ENCODE peak calls at places on chromosomes 5 and 9, in ten cellular contexts. One of them, this sample, is unnamed. For H3K36me3, the result is how much of the 10 kb centered on the place peaks cover.

GRCh38 chr9:38263534-38263933 is 129.0 kb upstream of the ALDH1B1 start:
- DNase-seq in astrocyte: peak
- DNase-seq in psoas muscle: no peak
- DNase-seq in aorta: no peak
- DNase-seq in GM06990: no peak
- DNase-seq in CD4-positive, alpha-beta memory T cell: no peak
- DNase-seq in mesenchymal stem cell: peak
- DNase-seq in ascending aorta: no peak
- DNase-seq in adrenal gland: no peak
- DNase-seq in Karpas-422: peak
- DNase-seq in this sample: no peak

GRCh38 chr5:119171686-119172085 is 100.8 kb downstream of the DMXL1 start:
- DNase-seq in astrocyte: no peak
- DNase-seq in psoas muscle: no peak
- DNase-seq in aorta: no peak
- DNase-seq in GM06990: no peak
- DNase-seq in CD4-positive, alpha-beta memory T cell: no peak
- DNase-seq in mesenchymal stem cell: no peak
- DNase-seq in ascending aorta: no peak
- DNase-seq in adrenal gland: no peak
- DNase-seq in Karpas-422: no peak
- DNase-seq in this sample: no peak

GRCh38 chr5:138936225-138936967 is 61.3 kb upstream of the LRRTM2 start:
- DNase-seq in astrocyte: no peak
- DNase-seq in psoas muscle: no peak
- DNase-seq in aorta: no peak
- DNase-seq in GM06990: no peak
- DNase-seq in CD4-positive, alpha-beta memory T cell: no peak
- DNase-seq in mesenchymal stem cell: no peak
- DNase-seq in ascending aorta: peak
- DNase-seq in adrenal gland: no peak
- DNase-seq in Karpas-422: no peak
- DNase-seq in this sample: no peak

GRCh38 chr5:61313960-61314681 is 17.9 kb upstream of the ZSWIM6 start:
- DNase-seq in astrocyte: peak
- DNase-seq in psoas muscle: no peak
- DNase-seq in aorta: peak
- DNase-seq in GM06990: no peak
- DNase-seq in CD4-positive, alpha-beta memory T cell: no peak
- DNase-seq in mesenchymal stem cell: peak
- DNase-seq in ascending aorta: peak
- DNase-seq in adrenal gland: no peak
- DNase-seq in Karpas-422: no peak
- DNase-seq in this sample: peak

GRCh38 chr5:155826947-155827815 is 499.8 kb upstream of the SGCD start:
- DNase-seq in astrocyte: no peak
- DNase-seq in psoas muscle: no peak
- DNase-seq in aorta: no peak
- DNase-seq in GM06990: no peak
- DNase-seq in CD4-positive, alpha-beta memory T cell: no peak
- DNase-seq in mesenchymal stem cell: no peak
- DNase-seq in ascending aorta: no peak
- DNase-seq in adrenal gland: no peak
- DNase-seq in Karpas-422: peak
- DNase-seq in this sample: no peak

GRCh38 chr5:84986688-84987087 is 602.0 kb upstream of the EDIL3 start:
- DNase-seq in astrocyte: no peak
- DNase-seq in psoas muscle: no peak
- DNase-seq in aorta: no peak
- DNase-seq in GM06990: no peak
- DNase-seq in CD4-positive, alpha-beta memory T cell: no peak
- DNase-seq in mesenchymal stem cell: no peak
- DNase-seq in ascending aorta: no peak
- DNase-seq in adrenal gland: no peak
- DNase-seq in Karpas-422: no peak
- DNase-seq in this sample: no peak

GRCh38 chr9:95053611-95054440 is 263.7 kb downstream of the FANCC start:
- DNase-seq in astrocyte: no peak
- DNase-seq in psoas muscle: no peak
- DNase-seq in aorta: no peak
- DNase-seq in GM06990: no peak
- DNase-seq in CD4-positive, alpha-beta memory T cell: no peak
- DNase-seq in mesenchymal stem cell: peak
- DNase-seq in ascending aorta: no peak
- DNase-seq in adrenal gland: no peak
- DNase-seq in Karpas-422: no peak
- DNase-seq in this sample: no peak

GRCh38 chr5:64680289-64680688 is 10.0 kb upstream of the SHISAL2B start:
- DNase-seq in astrocyte: no peak
- DNase-seq in psoas muscle: no peak
- DNase-seq in aorta: no peak
- DNase-seq in GM06990: no peak
- DNase-seq in CD4-positive, alpha-beta memory T cell: no peak
- DNase-seq in mesenchymal stem cell: peak
- DNase-seq in ascending aorta: no peak
- DNase-seq in adrenal gland: no peak
- DNase-seq in Karpas-422: no peak
- DNase-seq in this sample: peak

GRCh38 chr9:89466451-89467277 is 31.2 kb downstream of the SEMA4D start:
- DNase-seq in astrocyte: no peak
- DNase-seq in psoas muscle: no peak
- DNase-seq in aorta: no peak
- DNase-seq in GM06990: peak
- DNase-seq in CD4-positive, alpha-beta memory T cell: no peak
- DNase-seq in mesenchymal stem cell: no peak
- DNase-seq in ascending aorta: no peak
- DNase-seq in adrenal gland: no peak
- DNase-seq in Karpas-422: no peak
- DNase-seq in this sample: no peak

GRCh38 chr5:43367453-43367852 is 44.7 kb downstream of the CCL28 start:
- DNase-seq in astrocyte: no peak
- DNase-seq in psoas muscle: no peak
- DNase-seq in aorta: no peak
- DNase-seq in GM06990: no peak
- DNase-seq in CD4-positive, alpha-beta memory T cell: no peak
- DNase-seq in mesenchymal stem cell: no peak
- DNase-seq in ascending aorta: no peak
- DNase-seq in adrenal gland: no peak
- DNase-seq in Karpas-422: peak
- DNase-seq in this sample: no peak

GRCh38 chr9:118529210-118529609 is 825.0 kb downstream of the TLR4 start:
- DNase-seq in astrocyte: peak
- DNase-seq in psoas muscle: no peak
- DNase-seq in aorta: no peak
- DNase-seq in GM06990: no peak
- DNase-seq in CD4-positive, alpha-beta memory T cell: no peak
- DNase-seq in mesenchymal stem cell: peak
- DNase-seq in ascending aorta: no peak
- DNase-seq in adrenal gland: no peak
- DNase-seq in Karpas-422: no peak
- DNase-seq in this sample: no peak

GRCh38 chr5:113034182-113034773 is 57.7 kb downstream of the DCP2 start:
- DNase-seq in astrocyte: peak
- DNase-seq in psoas muscle: no peak
- DNase-seq in aorta: no peak
- DNase-seq in GM06990: no peak
- DNase-seq in CD4-positive, alpha-beta memory T cell: no peak
- DNase-seq in mesenchymal stem cell: peak
- DNase-seq in ascending aorta: no peak
- DNase-seq in adrenal gland: no peak
- DNase-seq in Karpas-422: no peak
- DNase-seq in this sample: no peak

GRCh38 chr5:52981507-52981906 is 7.6 kb upstream of the ITGA2 start:
- DNase-seq in astrocyte: no peak
- DNase-seq in psoas muscle: no peak
- DNase-seq in aorta: no peak
- DNase-seq in GM06990: no peak
- DNase-seq in CD4-positive, alpha-beta memory T cell: no peak
- DNase-seq in mesenchymal stem cell: no peak
- DNase-seq in ascending aorta: no peak
- DNase-seq in adrenal gland: no peak
- DNase-seq in Karpas-422: no peak
- DNase-seq in this sample: no peak

GRCh38 chr5:151205411-151205810 is 18.5 kb downstream of the CCDC69 start:
- DNase-seq in astrocyte: no peak
- DNase-seq in psoas muscle: no peak
- DNase-seq in aorta: no peak
- DNase-seq in GM06990: no peak
- DNase-seq in CD4-positive, alpha-beta memory T cell: no peak
- DNase-seq in mesenchymal stem cell: no peak
- DNase-seq in ascending aorta: peak
- DNase-seq in adrenal gland: peak
- DNase-seq in Karpas-422: peak
- DNase-seq in this sample: no peak

GRCh38 chr5:1325870-1326546 is 18.9 kb downstream of the CLPTM1L start:
- DNase-seq in astrocyte: no peak
- DNase-seq in psoas muscle: no peak
- DNase-seq in aorta: peak
- DNase-seq in GM06990: no peak
- DNase-seq in CD4-positive, alpha-beta memory T cell: no peak
- DNase-seq in mesenchymal stem cell: peak
- DNase-seq in ascending aorta: peak
- DNase-seq in adrenal gland: no peak
- DNase-seq in Karpas-422: no peak
- DNase-seq in this sample: no peak

GRCh38 chr9:87285183-87285582 is 212.5 kb upstream of the DAPK1 start:
- DNase-seq in astrocyte: peak
- DNase-seq in psoas muscle: no peak
- DNase-seq in aorta: no peak
- DNase-seq in GM06990: no peak
- DNase-seq in CD4-positive, alpha-beta memory T cell: no peak
- DNase-seq in mesenchymal stem cell: peak
- DNase-seq in ascending aorta: no peak
- DNase-seq in adrenal gland: no peak
- DNase-seq in Karpas-422: no peak
- DNase-seq in this sample: peak

GRCh38 chr5:78008356-78008967 is 232.3 kb upstream of the TBCA start:
- DNase-seq in astrocyte: peak
- DNase-seq in psoas muscle: no peak
- DNase-seq in aorta: no peak
- DNase-seq in GM06990: peak
- DNase-seq in CD4-positive, alpha-beta memory T cell: peak
- DNase-seq in mesenchymal stem cell: peak
- DNase-seq in ascending aorta: no peak
- DNase-seq in adrenal gland: peak
- DNase-seq in Karpas-422: peak
- DNase-seq in this sample: peak

GRCh38 chr5:113505181-113505580 is 8.3 kb upstream of the YTHDC2 start:
- DNase-seq in astrocyte: peak
- DNase-seq in psoas muscle: no peak
- DNase-seq in aorta: no peak
- DNase-seq in GM06990: no peak
- DNase-seq in CD4-positive, alpha-beta memory T cell: no peak
- DNase-seq in mesenchymal stem cell: peak
- DNase-seq in ascending aorta: no peak
- DNase-seq in adrenal gland: no peak
- DNase-seq in Karpas-422: no peak
- DNase-seq in this sample: no peak

GRCh38 chr9:77462066-77462465 is 186.1 kb downstream of the GNA14 start:
- DNase-seq in astrocyte: no peak
- DNase-seq in psoas muscle: no peak
- DNase-seq in aorta: no peak
- DNase-seq in GM06990: no peak
- DNase-seq in CD4-positive, alpha-beta memory T cell: no peak
- DNase-seq in mesenchymal stem cell: no peak
- DNase-seq in ascending aorta: no peak
- DNase-seq in adrenal gland: no peak
- DNase-seq in Karpas-422: no peak
- DNase-seq in this sample: no peak

GRCh38 chr9:130862747-130863146 is 27.7 kb downstream of the ABL1 start:
- DNase-seq in astrocyte: no peak
- DNase-seq in psoas muscle: no peak
- DNase-seq in aorta: peak
- DNase-seq in GM06990: no peak
- DNase-seq in CD4-positive, alpha-beta memory T cell: no peak
- DNase-seq in mesenchymal stem cell: no peak
- DNase-seq in ascending aorta: no peak
- DNase-seq in adrenal gland: no peak
- DNase-seq in Karpas-422: no peak
- DNase-seq in this sample: no peak
- H3K36me3 ChIP-seq in astrocyte: under half
- H3K36me3 ChIP-seq in psoas muscle: under half
- H3K36me3 ChIP-seq in aorta: under half
- H3K36me3 ChIP-seq in GM06990: under half
- H3K36me3 ChIP-seq in CD4-positive, alpha-beta memory T cell: under half
- H3K36me3 ChIP-seq in mesenchymal stem cell: half or more
- H3K36me3 ChIP-seq in ascending aorta: under half
- H3K36me3 ChIP-seq in adrenal gland: under half
- H3K36me3 ChIP-seq in Karpas-422: under half
- H3K36me3 ChIP-seq in this sample: under half

DNA sequence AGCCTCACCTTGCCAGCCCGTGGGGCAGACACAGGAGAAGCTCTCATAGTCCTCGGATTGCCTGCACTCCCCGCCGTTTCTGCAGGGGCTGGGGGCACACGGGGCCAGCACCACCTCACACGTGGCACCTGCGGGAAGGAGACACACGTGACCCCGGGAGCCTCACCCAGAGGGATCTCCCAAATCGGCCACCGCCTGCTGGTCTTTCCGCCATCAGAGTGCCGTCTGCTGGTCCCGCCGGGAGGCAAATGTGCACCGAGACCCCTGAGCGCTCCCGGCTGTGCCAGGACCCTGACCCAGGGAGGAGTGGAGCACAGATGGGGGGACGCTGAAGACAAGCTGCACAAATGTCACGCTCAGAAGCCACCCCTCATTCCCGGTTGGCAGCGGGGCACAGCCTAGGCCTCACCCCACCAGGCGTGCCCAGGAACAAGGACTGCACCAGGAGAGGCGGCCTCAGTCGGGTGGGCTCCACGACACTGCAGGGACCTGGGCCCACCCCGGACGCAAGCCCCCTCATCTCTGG is 28.4 kb upstream of the SEC16A start:
- DNase-seq in astrocyte: no peak
- DNase-seq in psoas muscle: no peak
- DNase-seq in aorta: no peak
- DNase-seq in GM06990: no peak
- DNase-seq in CD4-positive, alpha-beta memory T cell: no peak
- DNase-seq in mesenchymal stem cell: no peak
- DNase-seq in ascending aorta: no peak
- DNase-seq in adrenal gland: no peak
- DNase-seq in Karpas-422: no peak
- DNase-seq in this sample: no peak
- H3K36me3 ChIP-seq in astrocyte: under half
- H3K36me3 ChIP-seq in psoas muscle: half or more
- H3K36me3 ChIP-seq in aorta: under half
- H3K36me3 ChIP-seq in GM06990: half or more
- H3K36me3 ChIP-seq in CD4-positive, alpha-beta memory T cell: under half
- H3K36me3 ChIP-seq in mesenchymal stem cell: under half
- H3K36me3 ChIP-seq in ascending aorta: half or more
- H3K36me3 ChIP-seq in adrenal gland: half or more
- H3K36me3 ChIP-seq in Karpas-422: under half
- H3K36me3 ChIP-seq in this sample: under half

GRCh38 chr9:92723299-92723625 is 41.4 kb downstream of the BICD2 start:
- DNase-seq in astrocyte: peak
- DNase-seq in psoas muscle: no peak
- DNase-seq in aorta: no peak
- DNase-seq in GM06990: no peak
- DNase-seq in CD4-positive, alpha-beta memory T cell: no peak
- DNase-seq in mesenchymal stem cell: peak
- DNase-seq in ascending aorta: no peak
- DNase-seq in adrenal gland: no peak
- DNase-seq in Karpas-422: no peak
- DNase-seq in this sample: no peak
- H3K36me3 ChIP-seq in astrocyte: under half
- H3K36me3 ChIP-seq in psoas muscle: half or more
- H3K36me3 ChIP-seq in aorta: under half
- H3K36me3 ChIP-seq in GM06990: under half
- H3K36me3 ChIP-seq in CD4-positive, alpha-beta memory T cell: half or more
- H3K36me3 ChIP-seq in mesenchymal stem cell: half or more
- H3K36me3 ChIP-seq in ascending aorta: under half
- H3K36me3 ChIP-seq in adrenal gland: half or more
- H3K36me3 ChIP-seq in Karpas-422: under half
- H3K36me3 ChIP-seq in this sample: under half

GRCh38 chr9:107295995-107296394 is 12.9 kb downstream of the RAD23B start:
- DNase-seq in astrocyte: no peak
- DNase-seq in psoas muscle: no peak
- DNase-seq in aorta: no peak
- DNase-seq in GM06990: no peak
- DNase-seq in CD4-positive, alpha-beta memory T cell: no peak
- DNase-seq in mesenchymal stem cell: no peak
- DNase-seq in ascending aorta: no peak
- DNase-seq in adrenal gland: no peak
- DNase-seq in Karpas-422: no peak
- DNase-seq in this sample: no peak
- H3K36me3 ChIP-seq in astrocyte: under half
- H3K36me3 ChIP-seq in psoas muscle: under half
- H3K36me3 ChIP-seq in aorta: under half
- H3K36me3 ChIP-seq in GM06990: under half
- H3K36me3 ChIP-seq in CD4-positive, alpha-beta memory T cell: under half
- H3K36me3 ChIP-seq in mesenchymal stem cell: under half
- H3K36me3 ChIP-seq in ascending aorta: under half
- H3K36me3 ChIP-seq in adrenal gland: under half
- H3K36me3 ChIP-seq in Karpas-422: under half
- H3K36me3 ChIP-seq in this sample: under half

This sample was measured in hepatocyte.